ENCODE peak calls at places on chromosomes 5 and 9, in five cellular contexts. D, I, K, C and R are unnamed samples.

GRCh38 chr9:109653470-109653869 is 126.5 kb upstream of the PALM2AKAP2 start:
- DNase-seq in D (no peak), C (no peak), K (no peak), I (no peak), R (no peak)

GRCh38 chr9:122816163-122816867 is 12.1 kb downstream of the PDCL start:
- DNase-seq in C (no peak), K (no peak), D (peak), I (no peak), R (no peak)

GRCh38 chr5:33227746-33228145 is 213.0 kb upstream of the TARS1 start:
- DNase-seq in D (no peak), C (no peak), I (no peak), K (no peak), R (peak)

GRCh38 chr9:37191403-37192089 is 71.2 kb downstream of the ZCCHC7 start:
- DNase-seq in D (no peak), K (no peak), C (no peak), I (no peak), R (no peak)

GRCh38 chr9:26669641-26670040 is 223.0 kb downstream of the CAAP1 start:
- DNase-seq in I (no peak), D (no peak), C (no peak), K (no peak), R (no peak)

GRCh38 chr5:180283026-180283615 is 8.8 kb downstream of the MAPK9 start:
- DNase-seq in D (no peak), K (no peak), I (no peak), C (no peak), R (no peak)

GRCh38 chr9:127455299-127455992 is 4.1 kb downstream of the LRSAM1 start:
- DNase-seq in C (peak), D (peak), K (peak), I (no peak), R (no peak)

GRCh38 chr9:135908334-135909204 is 1.2 kb upstream of the CAMSAP1 start:
- DNase-seq in K (no peak), D (peak), C (no peak), I (no peak), R (no peak)

GRCh38 chr5:82312373-82312856 is 34.3 kb upstream of the RPS23 start:
- DNase-seq in C (peak), K (no peak), I (no peak), D (peak), R (peak)

GRCh38 chr5:82886911-82887310 is 190.3 kb downstream of the TMEM167A start:
- DNase-seq in C (no peak), D (no peak), I (no peak), K (no peak), R (no peak)

GRCh38 chr5:5711112-5711511 is 288.6 kb downstream of the ICE1 start:
- DNase-seq in C (no peak), I (no peak), K (no peak), D (no peak), R (no peak)
- H3K4me3 ChIP-seq in C (no peak), I (no peak), K (no peak), D (no peak), R (no peak)

DNA sequence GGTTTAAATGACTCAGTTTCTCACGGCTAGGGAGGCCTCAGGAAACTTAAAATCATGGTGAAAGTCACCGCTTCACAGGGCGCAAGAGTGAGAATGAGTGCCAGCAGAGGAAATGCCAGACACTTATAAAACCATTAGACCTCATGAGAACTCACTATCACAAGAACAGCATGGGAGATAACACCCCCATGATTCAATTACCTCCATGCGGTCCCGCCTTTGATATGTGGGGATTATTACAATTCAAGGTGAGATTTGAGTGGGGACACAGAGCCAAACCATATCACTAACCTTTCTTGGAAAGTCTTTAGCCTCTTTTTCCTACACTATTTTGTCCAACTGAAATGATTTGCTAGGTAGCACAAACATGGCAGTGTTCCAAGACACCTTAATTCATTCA is 533.9 kb upstream of the NUDT12 start:
- DNase-seq in C (no peak), I (no peak), K (no peak), D (no peak), R (no peak)
- H3K4me3 ChIP-seq in C (no peak), I (no peak), K (no peak), D (no peak), R (no peak)

GRCh38 chr9:131668439-131669233 is 71.2 kb downstream of the RAPGEF1 start:
- DNase-seq in I (no peak), C (no peak), D (no peak), K (peak), R (peak)

GRCh38 chr9:131670247-131670681 is 69.6 kb downstream of the RAPGEF1 start:
- DNase-seq in D (peak), I (no peak), C (no peak), K (no peak), R (no peak)

GRCh38 chr9:131671150-131671549 is 68.7 kb downstream of the RAPGEF1 start:
- DNase-seq in C (no peak), K (no peak), I (no peak), D (no peak), R (no peak)

GRCh38 chr9:131668057-131668438 is 71.8 kb downstream of the RAPGEF1 start:
- DNase-seq in C (no peak), I (no peak), K (no peak), D (no peak), R (no peak)

DNA sequence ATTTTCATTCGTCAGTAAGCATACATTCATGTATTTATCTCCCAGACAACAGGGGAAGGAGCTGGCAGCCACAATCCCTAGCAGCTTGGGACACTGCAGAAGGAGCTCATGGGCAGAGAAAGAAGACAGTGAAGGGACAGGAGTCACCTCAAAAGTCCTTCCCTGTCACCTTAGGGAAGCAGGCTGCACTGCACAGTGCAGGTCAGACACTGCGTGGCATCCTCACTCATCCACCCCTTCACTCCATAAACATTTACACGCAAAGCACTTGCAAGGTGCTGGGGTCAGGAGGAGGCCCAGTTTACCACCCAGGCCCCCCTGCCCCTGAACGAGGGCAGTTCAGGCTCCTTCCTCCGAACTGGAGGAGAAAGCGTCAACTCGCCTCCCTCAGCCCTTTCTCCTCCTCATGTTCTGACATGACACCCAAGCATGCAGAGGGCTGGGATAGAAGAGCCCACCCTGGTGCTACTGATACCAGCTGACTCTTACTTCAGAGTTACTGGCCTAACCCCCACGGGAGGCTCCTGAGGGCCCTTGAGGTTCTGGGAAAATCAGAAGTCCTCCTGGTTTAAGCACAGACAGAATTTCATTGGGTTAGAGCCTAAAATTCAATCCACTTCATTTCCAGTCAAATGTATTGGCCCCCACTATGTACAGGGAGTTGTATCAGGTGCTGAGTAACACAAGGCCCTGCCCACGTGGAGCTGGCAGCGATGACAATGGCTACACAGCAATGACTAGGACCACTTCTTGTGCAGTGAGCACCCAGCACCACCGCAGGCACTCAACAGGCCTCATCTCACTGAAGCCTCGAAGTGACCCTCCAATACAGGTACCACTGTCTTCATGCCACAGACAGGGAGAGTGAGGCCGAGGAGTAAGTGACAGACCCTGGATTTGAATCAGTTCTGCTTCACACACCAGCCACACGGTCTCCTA is 70.4 kb downstream of the RAPGEF1 start:
- DNase-seq in D (no peak), K (no peak), C (no peak), I (no peak), R (no peak)
- H3K4me3 ChIP-seq in D (no peak), K (no peak), C (no peak), I (no peak), R (no peak)

GRCh38 chr5:172443441-172444109 is 10.8 kb downstream of the SH3PXD2B start:
- DNase-seq in K (peak), C (peak), D (peak), I (peak), R (peak)
- H3K4me3 ChIP-seq in K (no peak), C (no peak), D (no peak), I (no peak), R (no peak)

GRCh38 chr9:94672811-94673487 is 33.6 kb upstream of the FBP1 start:
- DNase-seq in K (no peak), D (no peak), C (no peak), I (peak), R (peak)

GRCh38 chr9:94680020-94680419 is 40.7 kb upstream of the FBP1 start:
- DNase-seq in C (no peak), I (no peak), D (no peak), K (no peak), R (no peak)

GRCh38 chr9:94680621-94681020 is 41.3 kb upstream of the FBP1 start:
- DNase-seq in D (no peak), K (no peak), C (no peak), I (no peak), R (no peak)

GRCh38 chr9:94675008-94675841 is 35.9 kb upstream of the FBP1 start:
- DNase-seq in D (no peak), C (no peak), K (no peak), I (peak), R (no peak)

DNA sequence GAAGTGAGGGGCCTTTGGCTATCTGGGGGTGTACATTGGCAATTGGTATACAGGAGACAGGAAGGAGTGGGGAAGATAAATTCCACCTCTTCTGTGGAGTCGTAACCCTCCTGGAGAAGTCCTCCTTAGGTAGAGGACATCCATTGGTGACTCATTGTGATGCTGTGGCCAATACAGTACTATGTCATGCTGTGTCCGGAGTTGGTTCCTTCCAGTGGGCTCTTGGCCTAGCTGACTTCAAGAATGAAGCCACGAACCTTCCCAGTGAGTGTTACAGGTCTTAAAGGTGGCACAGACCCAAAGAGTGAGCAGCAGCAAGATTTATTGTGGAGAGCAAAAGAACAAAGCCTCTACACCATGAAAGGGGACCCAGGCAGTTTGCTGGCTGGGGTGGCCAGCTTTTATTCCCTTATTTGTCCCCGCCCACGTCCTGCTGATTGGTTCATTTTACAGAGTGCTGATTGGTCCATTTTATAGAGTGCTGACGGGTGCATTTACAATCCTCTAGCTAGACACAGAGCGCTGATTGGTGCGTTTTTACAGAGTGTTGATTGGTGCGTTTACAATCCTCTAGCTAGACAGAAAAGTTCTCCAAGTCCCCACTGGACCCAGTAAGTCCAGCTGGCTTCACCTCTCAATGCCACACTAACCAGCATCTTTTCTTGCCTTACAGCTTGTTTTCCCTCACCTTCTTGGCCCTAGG is 37.3 kb upstream of the FBP1 start:
- DNase-seq in D (no peak), C (no peak), K (no peak), I (no peak), R (no peak)
- H3K4me3 ChIP-seq in D (no peak), C (no peak), K (no peak), I (no peak), R (no peak)

GRCh38 chr9:100057624-100058023 is 41.2 kb downstream of the ERP44 start:
- DNase-seq in C (no peak), K (no peak), I (no peak), D (no peak), R (no peak)
- H3K4me3 ChIP-seq in C (no peak), K (no peak), I (no peak), D (no peak), R (no peak)

GRCh38 chr9:125513634-125514413 is 193.2 kb downstream of the MAPKAP1 start:
- DNase-seq in I (peak), K (peak), C (peak), D (peak), R (peak)
- H3K4me3 ChIP-seq in I (peak), K (peak), C (peak), D (peak), R (peak)

DNA sequence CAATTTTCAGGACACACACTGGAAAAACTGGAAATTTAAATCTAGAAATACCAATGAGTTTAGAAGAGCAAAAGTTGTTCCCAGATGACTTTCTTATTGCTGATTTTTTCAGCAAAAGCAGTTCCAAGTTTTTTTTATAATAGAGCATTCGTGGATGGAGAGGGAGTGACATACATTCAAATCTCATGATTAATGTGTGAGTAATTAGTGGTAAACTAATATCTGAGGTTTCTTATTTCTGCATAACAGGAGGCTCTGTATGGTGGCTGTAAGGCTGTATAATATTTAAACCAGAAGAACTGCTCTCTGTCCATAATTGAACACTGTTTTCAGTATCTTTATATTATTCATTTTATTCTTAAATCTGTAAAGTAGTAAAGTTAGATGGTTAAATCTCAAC is 25.8 kb downstream of the LYSMD3 start:
- DNase-seq in I (no peak), C (no peak), D (no peak), K (no peak), R (no peak)
- H3K4me3 ChIP-seq in I (no peak), C (no peak), D (no peak), K (no peak), R (no peak)